ENCODE peak calls at places on chromosomes 6 and 20, in five cellular contexts. O, S, K, I and Q are unnamed samples.

GRCh38 chr20:23299673-23300050 is 50.9 kb upstream of the NXT1 start:
- DNase-seq in O (no peak), S (no peak), K (no peak), I (no peak), Q (no peak)

GRCh38 chr6:169990095-169991030 is 238.9 kb downstream of the ERMARD start:
- DNase-seq in O (no peak), S (peak), K (no peak), I (peak), Q (no peak)

GRCh38 chr6:85078071-85078470 is 313.7 kb upstream of the TBX18 start:
- DNase-seq in O (no peak), S (peak), K (no peak), I (no peak), Q (peak)

GRCh38 chr20:31605902-31606677 is 1.0 kb downstream of the ID1 start:
- DNase-seq in O (no peak), S (peak), K (no peak), I (no peak), Q (no peak)

GRCh38 chr20:11130554-11131166 is 456.9 kb upstream of the JAG1 start:
- DNase-seq in O (no peak), S (peak), K (no peak), I (no peak), Q (no peak)

GRCh38 chr6:53795254-53795701 is 473 bp downstream of the LRRC1 start:
- DNase-seq in O (peak), S (peak), K (no peak), I (no peak), Q (no peak)

GRCh38 chr20:59268827-59269226 is 31.6 kb upstream of the EDN3 start:
- DNase-seq in O (no peak), S (no peak), K (no peak), I (no peak), Q (no peak)

GRCh38 chr6:37492236-37493046 is 7.3 kb downstream of the CCDC167 start:
- DNase-seq in O (no peak), S (no peak), K (no peak), I (no peak), Q (no peak)